ENCODE peak calls at places on chromosomes 4 and X, in five cellular contexts. V is BJ, I is iris pigment epithelial cell, D is left ventricle myocardium inferior, F is fibroblast of pulmonary artery. Y is an unnamed sample.
A peak's percentile ranks its signal among the peaks of the same experiment; 100 is the strongest.

GRCh38 chr4:52837716-52838558 is 24.2 kb upstream of the RASL11B start:
- DNase-seq in V (no peak), F (peak; percentile 35), D (no peak), I (peak; percentile 62), Y (no peak)

GRCh38 chr4:147640331-147640730 is 23.1 kb downstream of the TMEM184C start:
- DNase-seq in V (no peak), D (no peak), I (peak; percentile 32), F (no peak), Y (no peak)

GRCh38 chrX:136214551-136214950 is 36.6 kb downstream of the MAP7D3 start:
- DNase-seq in F (peak; percentile 74), V (peak; percentile 73), I (peak; percentile 89), D (no peak), Y (peak; percentile 82)

GRCh38 chrX:32530802-32531403 is 680.4 kb downstream of the DMD start:
- DNase-seq in D (no peak), F (peak; percentile 56), V (no peak), I (peak; percentile 46), Y (peak; percentile 43)

GRCh38 chrX:120671963-120672362 is 42.1 kb upstream of the C1GALT1C1 start:
- DNase-seq in F (peak; percentile 41), D (no peak), I (peak; percentile 47), V (no peak), Y (peak; percentile 19)

GRCh38 chrX:103248553-103248952 is 6.4 kb downstream of the TCEAL8 start:
- DNase-seq in D (no peak), V (no peak), I (peak; percentile 28), F (peak; percentile 42), Y (peak; percentile 50)

GRCh38 chr4:39480251-39480650 is 21.4 kb downstream of the LIAS start:
- DNase-seq in V (no peak), F (no peak), D (no peak), I (no peak), Y (no peak)

GRCh38 chr4:75168548-75168947 is 235.6 kb downstream of the PARM1 start:
- DNase-seq in D (no peak), I (no peak), V (no peak), F (no peak), Y (no peak)

GRCh38 chr4:136831553-136831952 is 700.7 kb downstream of the PCDH18 start:
- DNase-seq in I (no peak), V (no peak), D (no peak), F (no peak), Y (no peak)

GRCh38 chr4:8846046-8846720 is 25.5 kb downstream of the HMX1 start:
- DNase-seq in F (no peak), D (no peak), V (no peak), I (no peak), Y (no peak)

GRCh38 chr4:40986375-40986774 is 228.0 kb downstream of the APBB2 start:
- DNase-seq in D (no peak), F (no peak), V (no peak), I (no peak), Y (no peak)

GRCh38 chr4:122252584-122252983 is 100.5 kb downstream of the BLTP1 start:
- DNase-seq in I (no peak), V (no peak), F (no peak), D (no peak), Y (no peak)

GRCh38 chr4:121358473-121358872 is 22.3 kb downstream of the QRFPR start:
- DNase-seq in V (peak; percentile 66), F (peak; percentile 84), I (peak; percentile 77), D (no peak), Y (no peak)

GRCh38 chrX:40389555-40389954 is 191.2 kb upstream of the ATP6AP2 start:
- DNase-seq in V (no peak), F (no peak), I (no peak), D (no peak), Y (no peak)

GRCh38 chr4:173537628-173538147 is 7.7 kb upstream of the HAND2 start:
- DNase-seq in D (no peak), F (no peak), I (no peak), V (no peak), Y (no peak)

GRCh38 chr4:63578383-63578782 is 830.9 kb downstream of the TECRL start:
- DNase-seq in I (peak; percentile 1), D (no peak), V (no peak), F (no peak), Y (no peak)

GRCh38 chr4:110636231-110636676 is 13.4 kb upstream of the PITX2 start:
- DNase-seq in V (no peak), F (no peak), D (no peak), I (peak; percentile 58), Y (no peak)

GRCh38 chr4:15898902-15899301 is 39.6 kb downstream of the FGFBP1 start:
- DNase-seq in F (no peak), I (no peak), V (no peak), D (no peak), Y (no peak)

GRCh38 chr4:142473218-142473959 is 372.7 kb downstream of the INPP4B start:
- DNase-seq in F (no peak), D (peak; percentile 18), V (no peak), I (no peak), Y (peak; percentile 21)

GRCh38 chr4:8341691-8342090 is 72.1 kb downstream of the HTRA3 start:
- DNase-seq in F (peak; percentile 37), I (no peak), V (no peak), D (peak; percentile 68), Y (no peak)

GRCh38 chrX:13167444-13168207 is 123.2 kb upstream of the FAM9C start:
- DNase-seq in I (peak; percentile 59), V (no peak), D (no peak), F (peak; percentile 77), Y (peak; percentile 91)

GRCh38 chrX:65203545-65203944 is 227.3 kb upstream of the ZC4H2 start:
- DNase-seq in I (no peak), D (no peak), V (no peak), F (no peak), Y (no peak)

GRCh38 chrX:68440940-68441339 is 7.6 kb upstream of the OPHN1 start:
- DNase-seq in F (peak; percentile 85), D (peak; percentile 56), I (peak; percentile 62), V (no peak), Y (peak; percentile 87)

GRCh38 chr4:139535228-139535851 is 20.7 kb downstream of the SETD7 start:
- DNase-seq in V (no peak), D (no peak), F (no peak), I (no peak), Y (no peak)

GRCh38 chrX:152641996-152642395 is 4.3 kb downstream of the GABRQ start:
- DNase-seq in D (no peak), F (peak; percentile 1), I (peak; percentile 3), V (no peak), Y (peak; percentile 28)

GRCh38 chr4:57184378-57185031 is 74.3 kb upstream of the IGFBP7 start:
- DNase-seq in I (no peak), F (no peak), V (no peak), D (no peak), Y (no peak)

GRCh38 chrX:46791927-46792825 is 33.3 kb upstream of the SLC9A7 start:
- DNase-seq in F (peak; percentile 91), V (peak; percentile 77), I (peak; percentile 92), D (no peak), Y (peak; percentile 88)

GRCh38 chr4:30837131-30837539 is 117.0 kb downstream of the PCDH7 start:
- DNase-seq in D (no peak), F (peak; percentile 16), V (no peak), I (peak; percentile 41), Y (no peak)

GRCh38 chrX:119398587-119398973 is 556 bp upstream of the SLC25A43 start:
- DNase-seq in V (no peak), I (peak; percentile 24), F (peak; percentile 17), D (no peak), Y (peak; percentile 0)

GRCh38 chr4:46975841-46976551 is 17.4 kb downstream of the GABRA4 start:
- DNase-seq in F (peak; percentile 7), D (no peak), V (no peak), I (no peak), Y (no peak)

GRCh38 chr4:113222431-113222979 is 173.1 kb downstream of the ANK2 start:
- DNase-seq in F (peak; percentile 3), D (no peak), V (peak; percentile 68), I (peak; percentile 12), Y (no peak)

GRCh38 chrX:40976971-40977370 is 108.3 kb upstream of the USP9X start:
- DNase-seq in V (no peak), F (no peak), I (peak; percentile 33), D (no peak), Y (no peak)

GRCh38 chrX:51803833-51804232 is 60.6 kb downstream of the GSPT2 start:
- DNase-seq in V (no peak), I (peak; percentile 3), F (peak; percentile 43), D (no peak), Y (no peak)

GRCh38 chr4:119629142-119629471 is 503 bp upstream of the PDE5A start:
- DNase-seq in F (no peak), D (no peak), I (no peak), V (no peak), Y (no peak)

GRCh38 chr4:41359069-41359769 is 102.5 kb downstream of the UCHL1 start:
- DNase-seq in V (no peak), D (no peak), F (no peak), I (no peak), Y (no peak)

GRCh38 chr4:166066936-166067335 is 193.9 kb downstream of the TLL1 start:
- DNase-seq in V (no peak), I (no peak), F (no peak), D (no peak), Y (no peak)

GRCh38 chr4:76641758-76642157 is 206.7 kb downstream of the SHROOM3 start:
- DNase-seq in F (no peak), D (no peak), I (no peak), V (no peak), Y (no peak)

GRCh38 chrX:148611993-148612392 is 111.6 kb downstream of the AFF2 start:
- DNase-seq in I (no peak), F (no peak), D (no peak), V (no peak), Y (no peak)